ENCODE peak calls at places on chromosomes 16 and 17, in six cellular contexts. N is activated T-helper 2 cell treated with anti-CD3 and anti-CD28 coated beads, Interferon-gamma antibody, Interleukin-2, Interleukin-4, amounts not matched to agents 10 μg/mL and 5 μg/mL and 100 μg/mL, durations not matched to agents 14 hours and 24 hours and 36 hours; Q is activated CD4-positive, alpha-beta T cell treated with anti-CD3 and anti-CD28 coated beads, Interleukin-2, amount 50 U/mL, for 1 hour; K is LoVo; Z is GM12865; E is upper lobe of right lung. T is an unnamed sample.

GRCh38 chr17:55770220-55770870 is 19.5 kb downstream of the PCTP start:
- DNase-seq in N (no peak), Q (no peak), K (peak), Z (peak), E (no peak), T (no peak)

GRCh38 chr17:72233981-72234380 is 113.2 kb downstream of the SOX9 start:
- DNase-seq in N (no peak), Q (no peak), K (no peak), Z (no peak), E (no peak), T (no peak)

GRCh38 chr17:59370580-59371299 is 39.3 kb downstream of the YPEL2 start:
- DNase-seq in N (no peak), Q (no peak), K (no peak), Z (no peak), E (no peak), T (no peak)

GRCh38 chr17:31235110-31235509 is 61.9 kb downstream of the OMG start:
- DNase-seq in N (no peak), Q (no peak), K (no peak), Z (no peak), E (no peak), T (no peak)

GRCh38 chr16:58515871-58516767 is 802 bp downstream of the SETD6 start:
- DNase-seq in N (peak), Q (peak), K (peak), Z (peak), E (peak), T (peak)

GRCh38 chr16:59748531-59748930 is 1014.4 kb upstream of the GOT2 start:
- DNase-seq in N (no peak), Q (no peak), K (no peak), Z (no peak), E (no peak), T (no peak)

GRCh38 chr17:19652595-19652994 is 4.0 kb downstream of the ALDH3A2 start:
- DNase-seq in N (no peak), Q (no peak), K (no peak), Z (no peak), E (no peak), T (no peak)

GRCh38 chr17:28520687-28521086 is 14.5 kb downstream of the FOXN1 start:
- DNase-seq in N (no peak), Q (no peak), K (no peak), Z (no peak), E (no peak), T (no peak)

GRCh38 chr17:681738-682137 is 32.9 kb downstream of the VPS53 start:
- DNase-seq in N (no peak), Q (no peak), K (no peak), Z (no peak), E (no peak), T (no peak)

GRCh38 chr17:72560303-72561247 is 439.8 kb downstream of the SOX9 start:
- DNase-seq in N (peak), Q (peak), K (peak), Z (peak), E (peak), T (peak)

GRCh38 chr17:79544142-79544914 is 66.5 kb downstream of the RBFOX3 start:
- DNase-seq in N (no peak), Q (no peak), K (no peak), Z (no peak), E (no peak), T (no peak)

GRCh38 chr16:84839054-84839453 is 19.3 kb downstream of the CRISPLD2 start:
- DNase-seq in N (no peak), Q (no peak), K (no peak), Z (no peak), E (no peak), T (no peak)

GRCh38 chr17:9872852-9873251 is 32.2 kb downstream of the RCVRN start:
- DNase-seq in N (no peak), Q (no peak), K (peak), Z (no peak), E (no peak), T (no peak)

GRCh38 chr16:714079-714478 is 839 bp upstream of the METRN start:
- DNase-seq in N (no peak), Q (no peak), K (no peak), Z (no peak), E (no peak), T (no peak)

GRCh38 chr17:48492401-48493298 is 38.2 kb downstream of the HOXB1 start:
- DNase-seq in N (peak), Q (peak), K (peak), Z (peak), E (peak), T (peak)

GRCh38 chr17:3335876-3336275 is 37.7 kb upstream of the OR3A1 start:
- DNase-seq in N (no peak), Q (no peak), K (peak), Z (no peak), E (no peak), T (no peak)

GRCh38 chr16:67928561-67929364 is 2.9 kb downstream of the CTRL start:
- DNase-seq in N (peak), Q (peak), K (peak), Z (peak), E (peak), T (peak)

GRCh38 chr17:15945493-15946209 is 721 bp downstream of the ADORA2B start:
- DNase-seq in N (no peak), Q (no peak), K (peak), Z (no peak), E (peak), T (peak)

GRCh38 chr16:28503470-28504259 is 3.0 kb downstream of the IL27 start:
- DNase-seq in N (no peak), Q (no peak), K (no peak), Z (no peak), E (no peak), T (no peak)

GRCh38 chr17:48137658-48138057 is 30.1 kb downstream of the SNX11 start:
- DNase-seq in N (no peak), Q (no peak), K (no peak), Z (no peak), E (no peak), T (no peak)

GRCh38 chr17:50127661-50128361 is 2.1 kb downstream of the SAMD14 start:
- DNase-seq in N (no peak), Q (no peak), K (no peak), Z (no peak), E (no peak), T (no peak)

GRCh38 chr17:8138366-8138671 is 13.9 kb downstream of the PER1 start:
- DNase-seq in N (no peak), Q (no peak), K (no peak), Z (no peak), E (no peak), T (no peak)

GRCh38 chr16:4081577-4082021 is 34.6 kb downstream of the ADCY9 start:
- DNase-seq in N (no peak), Q (peak), K (no peak), Z (no peak), E (no peak), T (no peak)

GRCh38 chr16:81734632-81735434 is 44.3 kb upstream of the PLCG2 start:
- DNase-seq in N (no peak), Q (no peak), K (no peak), Z (no peak), E (no peak), T (no peak)

GRCh38 chr16:1309888-1310831 is 724 bp downstream of the UBE2I start:
- DNase-seq in N (peak), Q (peak), K (no peak), Z (peak), E (peak), T (peak)

GRCh38 chr16:87074635-87075318 is 242.4 kb downstream of the C16orf95 start:
- DNase-seq in N (no peak), Q (no peak), K (no peak), Z (peak), E (no peak), T (no peak)

GRCh38 chr16:65908568-65908967 is 457.9 kb upstream of the CDH5 start:
- DNase-seq in N (no peak), Q (no peak), K (no peak), Z (no peak), E (no peak), T (no peak)

GRCh38 chr17:28528329-28529011 is 22.3 kb downstream of the FOXN1 start:
- DNase-seq in N (no peak), Q (no peak), K (peak), Z (no peak), E (no peak), T (no peak)

GRCh38 chr17:50593321-50593720 is 32.8 kb downstream of the CACNA1G start:
- DNase-seq in N (no peak), Q (no peak), K (no peak), Z (no peak), E (peak), T (no peak)

GRCh38 chr17:29510953-29511352 is 55.9 kb downstream of the ABHD15 start:
- DNase-seq in N (no peak), Q (no peak), K (no peak), Z (no peak), E (no peak), T (no peak)

GRCh38 chr16:74477226-74477625 is 55.9 kb upstream of the CLEC18B start:
- DNase-seq in N (no peak), Q (no peak), K (no peak), Z (no peak), E (no peak), T (no peak)

GRCh38 chr17:45051060-45051719 is at the start of gene DCAKD:
- DNase-seq in N (peak), Q (peak), K (peak), Z (peak), E (peak), T (peak)

GRCh38 chr16:9199751-9200150 is 108.3 kb downstream of the HAPSTR1 start:
- DNase-seq in N (no peak), Q (no peak), K (no peak), Z (no peak), E (no peak), T (no peak)